ENCODE peak calls at places on chromosomes 2 and 18, in nine cellular contexts. Y is sigmoid colon; X is stomach; K is K562; M is WTC11; T is AG04449; Q is GM06990; U is CD4-positive, alpha-beta T cell; D is dorsolateral prefrontal cortex. P is an unnamed sample.

GRCh38 chr18:26476697-26477096 is 71.7 kb downstream of the KCTD1 start:
- DNase-seq in T (no peak), Q (no peak), X (no peak), K (no peak), Y (no peak), U (no peak), M (no peak), D (no peak), P (no peak)

GRCh38 chr18:26335139-26335933 is 109.1 kb downstream of the TAF4B start:
- DNase-seq in M (no peak), X (no peak), D (no peak), Y (no peak), U (no peak), K (no peak), T (no peak), Q (no peak), P (no peak)

GRCh38 chr2:32008811-32009478 is 1.9 kb downstream of the MEMO1 start:
- DNase-seq in Q (no peak), X (no peak), Y (no peak), U (peak), T (no peak), M (no peak), K (peak), D (peak), P (no peak)

GRCh38 chr18:47772374-47773248 is 157.8 kb downstream of the SMAD2 start:
- DNase-seq in U (peak), D (no peak), K (peak), M (peak), X (peak), Q (peak), T (peak), Y (no peak), P (no peak)

GRCh38 chr18:9796933-9797549 is 88.7 kb upstream of the TXNDC2 start:
- DNase-seq in M (no peak), D (no peak), Q (no peak), Y (no peak), T (no peak), X (no peak), U (no peak), K (no peak), P (no peak)

GRCh38 chr2:240947176-240947575 is 41.0 kb downstream of the CROCC2 start:
- DNase-seq in U (no peak), D (no peak), X (peak), Y (peak), Q (no peak), K (no peak), M (no peak), T (no peak), P (peak)

GRCh38 chr2:182858671-182859070 is 7.8 kb downstream of the FRZB start:
- DNase-seq in T (no peak), U (no peak), Y (no peak), D (no peak), X (no peak), K (no peak), Q (no peak), M (no peak), P (no peak)

GRCh38 chr2:166138144-166138543 is 10.3 kb upstream of the SCN1A start:
- DNase-seq in D (no peak), Q (no peak), X (no peak), M (no peak), U (no peak), K (no peak), Y (no peak), T (no peak), P (no peak)

GRCh38 chr2:37156071-37156856 is 516 bp downstream of the EIF2AK2 start:
- DNase-seq in K (peak), Y (peak), U (no peak), D (peak), M (no peak), X (peak), Q (peak), T (no peak), P (peak)

GRCh38 chr18:23106575-23106974 is 28.7 kb upstream of the CABLES1 start:
- DNase-seq in M (no peak), U (no peak), Y (no peak), X (no peak), D (no peak), T (peak), K (no peak), Q (no peak), P (no peak)

GRCh38 chr2:161238559-161239415 is 69.4 kb upstream of the PSMD14 start:
- DNase-seq in T (no peak), X (peak), U (peak), Y (peak), D (peak), K (no peak), Q (peak), M (peak), P (peak)

GRCh38 chr2:121554998-121555397 is 24.3 kb downstream of the RNU4ATAC start:
- DNase-seq in K (no peak), U (no peak), X (no peak), Y (no peak), D (no peak), T (no peak), M (no peak), Q (no peak), P (no peak)

GRCh38 chr18:61464551-61465102 is 131.4 kb downstream of the CDH20 start:
- DNase-seq in U (no peak), X (no peak), D (no peak), M (no peak), K (no peak), Y (no peak), T (no peak), Q (no peak), P (no peak)

GRCh38 chr2:11389551-11390528 is 45.4 kb upstream of the ROCK2 start:
- DNase-seq in M (no peak), Q (no peak), X (peak), T (no peak), Y (no peak), D (no peak), U (no peak), K (no peak), P (no peak)

GRCh38 chr2:74816540-74817331 is 17.2 kb upstream of the HK2 start:
- DNase-seq in D (no peak), X (no peak), K (no peak), T (no peak), Y (no peak), U (no peak), Q (no peak), M (no peak), P (no peak)

GRCh38 chr2:25537526-25537925 is 135.9 kb downstream of the DTNB start:
- DNase-seq in U (no peak), Q (no peak), T (no peak), X (no peak), K (no peak), Y (no peak), D (no peak), M (no peak), P (no peak)

GRCh38 chr2:133200684-133201421 is 367.4 kb downstream of the NCKAP5 start:
- DNase-seq in D (no peak), K (no peak), T (peak), U (no peak), M (no peak), Q (no peak), X (no peak), Y (no peak), P (no peak)

GRCh38 chr2:181364492-181365175 is 92.6 kb upstream of the ITGA4 start:
- DNase-seq in M (no peak), X (no peak), U (no peak), T (peak), K (no peak), Q (no peak), Y (no peak), D (no peak), P (no peak)

GRCh38 chr2:105723431-105723830 is 21.3 kb upstream of the NCK2 start:
- DNase-seq in M (no peak), U (no peak), D (no peak), X (no peak), T (no peak), Q (no peak), K (no peak), Y (no peak), P (no peak)

GRCh38 chr2:98823196-98824166 is 92.5 kb upstream of the MGAT4A start:
- DNase-seq in M (no peak), D (peak), X (no peak), T (no peak), U (no peak), Y (no peak), Q (no peak), K (no peak), P (no peak)

DNA sequence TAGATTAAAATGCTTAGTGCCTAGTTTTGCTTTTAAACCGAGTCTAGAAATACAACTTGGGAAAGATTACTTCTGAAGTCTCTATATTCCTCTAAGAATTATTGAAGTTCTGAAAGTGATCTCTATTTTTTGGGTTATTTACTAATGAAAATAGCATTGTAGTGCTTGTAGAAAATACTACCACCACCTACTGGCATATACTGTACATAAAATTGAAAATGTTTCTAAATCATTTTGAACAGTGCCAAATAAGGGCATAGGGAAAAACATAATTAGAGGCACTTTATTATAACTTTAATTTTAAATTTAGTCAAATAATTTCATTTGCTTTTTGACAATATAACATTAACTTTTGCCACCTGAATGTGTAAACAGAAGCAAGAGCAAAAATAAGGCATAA is 1399.6 kb upstream of the ZEB2 start:
- DNase-seq in U (no peak), Y (no peak), M (no peak), T (no peak), D (no peak), X (no peak), Q (no peak), K (no peak), P (no peak)
- TF ChIP-seq CTCF in U (no peak), Y (no peak), M (no peak), T (no peak), D (no peak), X (no peak), Q (no peak), K (peak), P (peak)

DNA sequence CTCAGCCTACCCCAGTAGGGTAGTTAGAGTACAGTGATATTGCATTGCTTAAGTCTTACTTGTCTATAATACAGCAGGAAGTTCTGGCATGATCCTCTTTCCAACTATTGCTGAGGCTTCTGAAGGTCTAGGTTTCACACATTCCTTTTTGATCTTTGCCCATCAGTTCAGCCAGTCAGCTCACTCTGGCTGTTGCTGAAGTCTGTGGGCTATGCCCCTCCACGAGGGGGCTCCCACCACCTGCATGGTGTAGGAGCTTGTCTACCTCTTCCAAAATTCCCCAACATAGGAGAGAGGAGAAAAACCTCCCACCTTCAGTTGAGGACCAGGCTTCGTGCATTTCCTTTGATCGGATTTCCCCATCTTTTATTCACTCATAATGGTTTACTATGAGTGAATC is 26.3 kb downstream of the PROKR1 start:
- DNase-seq in U (no peak), Y (no peak), Q (no peak), K (no peak), D (no peak), M (no peak), X (no peak), T (no peak), P (no peak)
- TF ChIP-seq CTCF in U (no peak), Y (no peak), Q (no peak), K (peak), D (no peak), M (no peak), X (no peak), T (no peak), P (no peak)

GRCh38 chr18:80159713-80160636 is 50.9 kb downstream of the ADNP2 start:
- DNase-seq in Y (no peak), M (peak), T (no peak), X (no peak), Q (peak), U (no peak), D (no peak), K (no peak), P (peak)
- TF ChIP-seq CTCF in Y (peak), M (peak), T (peak), X (no peak), Q (peak), U (peak), D (peak), K (no peak), P (no peak)

GRCh38 chr2:136117391-136117841 is 533 bp downstream of the CXCR4 start:
- DNase-seq in K (peak), Y (no peak), D (no peak), M (peak), U (peak), X (peak), Q (no peak), T (no peak), P (no peak)
- TF ChIP-seq CTCF in K (no peak), Y (no peak), D (no peak), M (no peak), U (peak), X (no peak), Q (peak), T (no peak), P (peak)

GRCh38 chr2:29783696-29784095 is 137.7 kb downstream of the ALK start:
- DNase-seq in Y (no peak), X (no peak), U (no peak), T (no peak), D (no peak), M (no peak), K (no peak), Q (no peak), P (no peak)
- TF ChIP-seq CTCF in Y (no peak), X (no peak), U (no peak), T (no peak), D (no peak), M (no peak), K (no peak), Q (no peak), P (no peak)

GRCh38 chr2:18860179-18860578 is 270.8 kb upstream of the NT5C1B start:
- DNase-seq in D (no peak), T (no peak), K (no peak), U (no peak), X (no peak), Q (no peak), Y (no peak), M (no peak), P (no peak)

GRCh38 chr2:18849841-18850578 is 260.6 kb upstream of the NT5C1B start:
- DNase-seq in U (no peak), D (no peak), X (no peak), M (no peak), Q (peak), K (no peak), Y (no peak), T (no peak), P (no peak)

GRCh38 chr2:18856766-18857165 is 267.4 kb upstream of the NT5C1B start:
- DNase-seq in X (no peak), T (no peak), M (no peak), Y (no peak), U (no peak), K (no peak), D (no peak), Q (no peak), P (no peak)

GRCh38 chr2:18855027-18855426 is 265.7 kb upstream of the NT5C1B start:
- DNase-seq in D (no peak), X (no peak), U (no peak), M (no peak), T (no peak), K (no peak), Q (no peak), Y (no peak), P (no peak)
- TF ChIP-seq CTCF in D (no peak), X (no peak), U (no peak), M (peak), T (peak), K (no peak), Q (peak), Y (no peak), P (peak)

DNA sequence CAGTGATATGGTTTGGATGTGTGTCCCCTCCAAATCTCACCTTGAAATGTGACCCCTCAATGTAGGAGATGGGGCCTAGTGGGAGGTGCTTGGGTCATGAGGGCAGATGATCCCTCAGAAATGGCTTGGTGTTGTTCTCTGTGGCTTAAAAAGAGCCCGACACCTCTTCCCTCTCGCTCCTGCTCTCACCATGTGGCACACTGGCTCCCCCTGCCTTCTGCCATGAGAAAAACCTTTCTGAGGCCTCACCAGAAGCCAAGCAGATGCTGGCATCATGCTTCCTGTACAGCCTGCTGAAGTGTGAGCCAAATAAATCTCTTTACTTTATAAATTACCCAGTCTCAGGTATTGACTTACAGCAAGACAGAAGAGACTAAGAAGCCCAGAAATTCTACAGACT is 357.1 kb downstream of the NRXN1 start:
- DNase-seq in U (no peak), K (peak), Q (no peak), T (no peak), Y (no peak), D (no peak), X (no peak), M (peak), P (no peak)
- TF ChIP-seq CTCF in U (no peak), K (no peak), Q (peak), T (no peak), Y (no peak), D (no peak), X (no peak), M (peak), P (no peak)

DNA sequence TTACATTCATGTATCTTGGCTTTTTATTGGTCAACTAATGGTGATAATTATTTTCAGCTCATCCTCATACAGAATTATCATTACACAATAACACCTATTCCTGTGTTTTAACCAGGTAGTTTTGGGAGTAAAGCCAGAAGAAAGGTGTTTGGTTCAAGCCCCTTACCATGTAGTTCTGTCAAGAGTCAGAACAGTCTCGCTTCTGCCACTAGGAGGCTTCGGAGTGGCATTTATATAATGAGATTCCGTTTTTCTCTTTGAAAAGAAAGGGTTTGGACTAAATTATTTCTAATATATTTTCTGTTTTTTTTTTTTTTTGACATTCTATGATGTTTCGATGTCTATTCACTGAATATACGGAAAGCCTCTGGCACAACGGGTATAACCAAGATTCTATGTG is 217.8 kb downstream of the CDH7 start:
- DNase-seq in Y (no peak), X (no peak), D (no peak), Q (no peak), M (peak), T (no peak), U (no peak), K (no peak), P (no peak)
- TF ChIP-seq CTCF in Y (no peak), X (no peak), D (no peak), Q (no peak), M (peak), T (no peak), U (no peak), K (no peak), P (peak)

DNA sequence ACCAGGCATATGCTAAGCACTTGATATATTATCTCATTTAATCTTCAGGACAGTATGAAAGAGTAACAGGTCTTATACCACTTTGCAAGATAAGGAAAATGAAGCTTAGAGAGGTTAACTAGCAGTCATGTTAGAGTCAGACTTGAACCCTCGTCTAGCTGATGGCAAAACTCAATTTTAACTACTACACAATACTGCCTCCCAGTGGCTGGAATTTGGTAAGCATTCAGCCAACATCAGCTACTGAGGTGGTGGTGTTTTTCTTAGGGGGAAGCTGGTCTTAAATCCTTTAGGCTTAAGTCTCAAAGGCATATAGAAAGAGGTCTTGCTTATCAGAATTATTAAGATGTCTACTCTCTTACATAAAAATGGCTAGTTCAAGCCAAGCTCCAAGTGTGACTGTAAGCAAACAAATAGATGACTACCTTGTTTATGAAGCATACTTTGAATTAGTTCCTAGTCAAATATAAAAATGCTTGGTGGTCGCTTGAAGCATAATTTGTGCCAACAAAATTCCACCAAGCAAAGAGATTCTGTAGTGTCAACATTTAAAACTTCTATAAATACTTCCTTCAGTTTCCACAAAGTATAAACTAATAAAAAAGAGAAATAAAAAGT is 325.4 kb upstream of the FIGN start:
- DNase-seq in T (no peak), M (peak), X (peak), U (no peak), Q (no peak), K (peak), D (no peak), Y (no peak), P (no peak)
- TF ChIP-seq CTCF in T (peak), M (peak), X (no peak), U (no peak), Q (peak), K (peak), D (peak), Y (peak), P (peak)

GRCh38 chr2:184743096-184743495 is 144.8 kb downstream of the ZNF804A start:
- DNase-seq in D (no peak), X (no peak), M (no peak), K (no peak), T (no peak), Y (no peak), U (no peak), Q (no peak), P (no peak)
- TF ChIP-seq CTCF in D (no peak), X (no peak), M (no peak), K (no peak), T (no peak), Y (no peak), U (no peak), Q (no peak), P (no peak)